ENCODE peak calls at places on chromosomes 6 and 20, in four cellular contexts. J is non-pigmented ciliary epithelial cell; P is activated CD8-positive, alpha-beta memory T cell treated with anti-CD3 and anti-CD28 coated beads, Interleukin-2, amount 50 U/mL, for 48 hours; N is iPS DF 6.9. Q is an unnamed sample.
A peak's percentile ranks its signal among the peaks of the same experiment; 100 is the strongest.

GRCh38 chr6:156828280-156828703 is 51.1 kb downstream of the ARID1B start:
- DNase-seq in J (peak; percentile 79), P (no peak), N (no peak), Q (peak; percentile 66)

GRCh38 chr20:60851826-60852704 is 400.0 kb upstream of the CDH4 start:
- DNase-seq in J (no peak), P (no peak), N (peak; percentile 41), Q (no peak)

GRCh38 chr6:74578339-74578738 is 627.5 kb downstream of the COL12A1 start:
- DNase-seq in J (no peak), P (no peak), N (no peak), Q (peak; percentile 35)

GRCh38 chr6:17584241-17584803 is 15.8 kb upstream of the FAM8A1 start:
- DNase-seq in J (no peak), P (no peak), N (no peak), Q (no peak)

GRCh38 chr20:52150440-52151258 is 40.9 kb downstream of the ZFP64 start:
- DNase-seq in J (no peak), P (no peak), N (peak; percentile 29), Q (peak; percentile 10)

GRCh38 chr20:58004146-58004545 is 224.3 kb downstream of the ANKRD60 start:
- DNase-seq in J (no peak), P (no peak), N (no peak), Q (no peak)

GRCh38 chr6:89997456-89998445 is 103.5 kb downstream of the GJA10 start:
- DNase-seq in J (no peak), P (no peak), N (no peak), Q (no peak)

GRCh38 chr20:9635756-9636155 is 121.4 kb downstream of the LAMP5 start:
- DNase-seq in J (no peak), P (no peak), N (no peak), Q (no peak)

GRCh38 chr6:72761767-72762166 is 139.9 kb downstream of the KCNQ5 start:
- DNase-seq in J (no peak), P (no peak), N (no peak), Q (no peak)

GRCh38 chr6:80446454-80447045 is 340.1 kb downstream of the BCKDHB start:
- DNase-seq in J (no peak), P (no peak), N (no peak), Q (no peak)

GRCh38 chr6:25700841-25701240 is 48.8 kb downstream of the SCGN start:
- DNase-seq in J (no peak), P (no peak), N (no peak), Q (no peak)

GRCh38 chr6:135871296-135871695 is 19.8 kb downstream of the PDE7B start:
- DNase-seq in J (no peak), P (no peak), N (no peak), Q (no peak)

GRCh38 chr20:58580493-58580835 is 65.3 kb upstream of the APCDD1L start:
- DNase-seq in J (no peak), P (no peak), N (no peak), Q (no peak)

GRCh38 chr6:31752739-31753319 is 9.6 kb upstream of the SAPCD1 start:
- DNase-seq in J (peak; percentile 67), P (no peak), N (no peak), Q (no peak)

GRCh38 chr6:169396554-169397163 is 143.0 kb upstream of the THBS2 start:
- DNase-seq in J (no peak), P (no peak), N (no peak), Q (no peak)

GRCh38 chr20:2871111-2871465 is 2.2 kb upstream of the PTPRA start:
- DNase-seq in J (no peak), P (no peak), N (no peak), Q (no peak)

GRCh38 chr20:33415948-33416347 is 14.6 kb upstream of the CDK5RAP1 start:
- DNase-seq in J (no peak), P (no peak), N (no peak), Q (no peak)

GRCh38 chr6:18327621-18328548 is 59.3 kb upstream of the RNF144B start:
- DNase-seq in J (no peak), P (no peak), N (peak; percentile 18), Q (no peak)

GRCh38 chr20:48630342-48631075 is 197.3 kb downstream of the PREX1 start:
- DNase-seq in J (no peak), P (no peak), N (no peak), Q (no peak)

GRCh38 chr6:31569861-31570536 is 2.1 kb upstream of the LTA start:
- DNase-seq in J (no peak), P (no peak), N (no peak), Q (no peak)

GRCh38 chr20:10111144-10111771 is 76.5 kb downstream of the ANKEF1 start:
- DNase-seq in J (no peak), P (no peak), N (no peak), Q (no peak)

GRCh38 chr6:2765896-2766766 is 938 bp downstream of the WRNIP1 start:
- DNase-seq in J (no peak), P (peak; percentile 73), N (no peak), Q (no peak)

GRCh38 chr6:119331676-119332286 is 17.8 kb downstream of the MAN1A1 start:
- DNase-seq in J (no peak), P (no peak), N (no peak), Q (no peak)

GRCh38 chr6:163960128-163960527 is 545.6 kb downstream of the QKI start:
- DNase-seq in J (no peak), P (no peak), N (no peak), Q (no peak)

GRCh38 chr6:41073203-41073967 is 611 bp downstream of the NFYA start:
- DNase-seq in J (no peak), P (peak; percentile 85), N (peak; percentile 47), Q (peak; percentile 39)

GRCh38 chr20:22430746-22431168 is 153.6 kb downstream of the FOXA2 start:
- DNase-seq in J (no peak), P (no peak), N (no peak), Q (no peak)

GRCh38 chr6:166715065-166715464 is 88.0 kb upstream of the RPS6KA2 start:
- DNase-seq in J (no peak), P (no peak), N (no peak), Q (no peak)

GRCh38 chr20:24914388-24915241 is 34.5 kb upstream of the CST7 start:
- DNase-seq in J (no peak), P (peak; percentile 29), N (no peak), Q (no peak)

GRCh38 chr6:54681987-54682386 is 164.6 kb upstream of the FAM83B start:
- DNase-seq in J (peak; percentile 62), P (no peak), N (no peak), Q (peak; percentile 14)

GRCh38 chr20:10861086-10861485 is 187.3 kb upstream of the JAG1 start:
- DNase-seq in J (peak; percentile 89), P (no peak), N (no peak), Q (peak; percentile 61)

GRCh38 chr6:84197708-84198107 is 29.7 kb downstream of the CEP162 start:
- DNase-seq in J (no peak), P (no peak), N (no peak), Q (no peak)

GRCh38 chr20:45294659-45295058 is 12.0 kb upstream of the RBPJL start:
- DNase-seq in J (no peak), P (no peak), N (no peak), Q (no peak)

GRCh38 chr20:63134201-63134612 is 81.7 kb downstream of the YTHDF1 start:
- DNase-seq in J (no peak), P (no peak), N (no peak), Q (no peak)

GRCh38 chr6:44251576-44252524 is 4.9 kb downstream of the HSP90AB1 start:
- DNase-seq in J (no peak), P (no peak), N (no peak), Q (no peak)

GRCh38 chr6:25404693-25405169 is 125.6 kb downstream of the CARMIL1 start:
- DNase-seq in J (no peak), P (peak; percentile 67), N (no peak), Q (no peak)

GRCh38 chr6:101435028-101435427 is 41.5 kb downstream of the GRIK2 start:
- DNase-seq in J (no peak), P (no peak), N (no peak), Q (no peak)

GRCh38 chr6:115838763-115839401 is 221.8 kb downstream of the FRK start:
- DNase-seq in J (no peak), P (no peak), N (peak; percentile 29), Q (no peak)

GRCh38 chr20:50313223-50313820 is 122.7 kb downstream of the CEBPB start:
- DNase-seq in J (no peak), P (no peak), N (no peak), Q (no peak)

GRCh38 chr20:54063998-54064676 is 6.3 kb downstream of the BCAS1 start:
- DNase-seq in J (no peak), P (peak; percentile 77), N (no peak), Q (no peak)